ENCODE peak calls at places on chromosome 12, in four cellular contexts. B, D, U and H are unnamed samples.

GRCh38 chr12:62632521-62632920 is 165.9 kb downstream of the MON2 start:
- DNase-seq in U (no peak), B (no peak), D (peak), H (peak)

GRCh38 chr12:108340037-108340436 is 926 bp upstream of the CMKLR1 start:
- DNase-seq in B (no peak), D (no peak), U (no peak), H (no peak)

GRCh38 chr12:110001596-110001995 is 2.4 kb downstream of the ANKRD13A start:
- DNase-seq in B (no peak), D (no peak), U (no peak), H (no peak)

GRCh38 chr12:34257093-34257492 is 234.8 kb downstream of the ALG10 start:
- DNase-seq in U (no peak), B (no peak), D (no peak), H (no peak)

GRCh38 chr12:49288412-49288853 is 6.5 kb upstream of the PRPH start:
- DNase-seq in D (peak), U (peak), B (peak), H (peak)

GRCh38 chr12:104964167-104964566 is 6.1 kb upstream of the SLC41A2 start:
- DNase-seq in D (no peak), B (no peak), U (no peak), H (no peak)

GRCh38 chr12:13851828-13852227 is 129.6 kb downstream of the GRIN2B start:
- DNase-seq in B (no peak), U (no peak), D (no peak), H (no peak)

GRCh38 chr12:48442191-48442828 is 30.0 kb upstream of the ANP32D start:
- DNase-seq in U (no peak), B (peak), D (peak), H (peak)

GRCh38 chr12:128652136-128652751 is 171.5 kb downstream of the SLC15A4 start:
- DNase-seq in U (no peak), B (no peak), D (no peak), H (no peak)

GRCh38 chr12:94148841-94149780 is 734 bp downstream of the PLXNC1 start:
- DNase-seq in D (no peak), B (no peak), U (no peak), H (peak)

GRCh38 chr12:116141833-116142162 is 135.7 kb downstream of the MED13L start:
- DNase-seq in U (no peak), D (no peak), B (no peak), H (no peak)

GRCh38 chr12:116143883-116144266 is 133.6 kb downstream of the MED13L start:
- DNase-seq in B (no peak), D (no peak), U (no peak), H (no peak)

GRCh38 chr12:116141110-116141832 is 136.2 kb downstream of the MED13L start:
- DNase-seq in U (no peak), D (no peak), B (no peak), H (peak)

GRCh38 chr12:116144384-116144783 is 133.1 kb downstream of the MED13L start:
- DNase-seq in D (no peak), U (no peak), B (no peak), H (no peak)

GRCh38 chr12:116142936-116143882 is 134.3 kb downstream of the MED13L start:
- DNase-seq in D (no peak), B (no peak), U (no peak), H (no peak)
- TF ChIP-seq NFIC in D (no peak), B (no peak), U (peak), H (peak)

GRCh38 chr12:72030272-72030671 is 91.6 kb downstream of the TPH2 start:
- DNase-seq in U (no peak), B (no peak), D (no peak), H (no peak)

GRCh38 chr12:72031066-72031465 is 92.4 kb downstream of the TPH2 start:
- DNase-seq in U (no peak), D (no peak), B (peak), H (no peak)

GRCh38 chr12:72036393-72036792 is 97.7 kb downstream of the TPH2 start:
- DNase-seq in B (no peak), D (no peak), U (no peak), H (no peak)

DNA sequence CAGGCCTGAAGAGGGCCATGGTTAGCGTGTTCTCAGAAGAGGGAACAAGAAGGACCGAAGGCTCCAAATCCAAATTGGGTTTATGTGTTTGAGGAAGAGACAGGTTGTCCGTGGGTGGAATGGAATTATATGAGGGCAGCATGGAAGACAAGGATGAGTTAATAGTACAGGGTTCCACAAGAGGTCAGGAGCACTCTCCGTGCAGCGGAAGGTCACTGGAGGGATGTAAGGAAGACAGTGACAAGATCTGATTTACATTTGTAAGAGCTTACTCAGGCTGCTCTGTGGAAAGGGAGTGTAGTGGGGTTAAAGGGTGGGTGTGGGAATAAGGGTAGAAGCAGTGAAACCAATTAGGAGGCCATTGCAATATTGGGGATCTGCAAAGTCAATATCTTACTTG is 97.0 kb downstream of the TPH2 start:
- DNase-seq in D (no peak), U (no peak), B (no peak), H (no peak)
- TF ChIP-seq NFIC in D (no peak), U (no peak), B (no peak), H (no peak)

GRCh38 chr12:6018265-6018664 is 73.2 kb upstream of the ANO2 start:
- DNase-seq in B (no peak), D (no peak), U (no peak), H (no peak)

GRCh38 chr12:6016756-6017155 is 71.7 kb upstream of the ANO2 start:
- DNase-seq in D (no peak), U (no peak), B (no peak), H (no peak)

GRCh38 chr12:6020930-6021329 is 75.9 kb upstream of the ANO2 start:
- DNase-seq in U (no peak), D (no peak), B (no peak), H (no peak)
- TF ChIP-seq NFIC in U (no peak), D (no peak), B (no peak), H (no peak)

DNA sequence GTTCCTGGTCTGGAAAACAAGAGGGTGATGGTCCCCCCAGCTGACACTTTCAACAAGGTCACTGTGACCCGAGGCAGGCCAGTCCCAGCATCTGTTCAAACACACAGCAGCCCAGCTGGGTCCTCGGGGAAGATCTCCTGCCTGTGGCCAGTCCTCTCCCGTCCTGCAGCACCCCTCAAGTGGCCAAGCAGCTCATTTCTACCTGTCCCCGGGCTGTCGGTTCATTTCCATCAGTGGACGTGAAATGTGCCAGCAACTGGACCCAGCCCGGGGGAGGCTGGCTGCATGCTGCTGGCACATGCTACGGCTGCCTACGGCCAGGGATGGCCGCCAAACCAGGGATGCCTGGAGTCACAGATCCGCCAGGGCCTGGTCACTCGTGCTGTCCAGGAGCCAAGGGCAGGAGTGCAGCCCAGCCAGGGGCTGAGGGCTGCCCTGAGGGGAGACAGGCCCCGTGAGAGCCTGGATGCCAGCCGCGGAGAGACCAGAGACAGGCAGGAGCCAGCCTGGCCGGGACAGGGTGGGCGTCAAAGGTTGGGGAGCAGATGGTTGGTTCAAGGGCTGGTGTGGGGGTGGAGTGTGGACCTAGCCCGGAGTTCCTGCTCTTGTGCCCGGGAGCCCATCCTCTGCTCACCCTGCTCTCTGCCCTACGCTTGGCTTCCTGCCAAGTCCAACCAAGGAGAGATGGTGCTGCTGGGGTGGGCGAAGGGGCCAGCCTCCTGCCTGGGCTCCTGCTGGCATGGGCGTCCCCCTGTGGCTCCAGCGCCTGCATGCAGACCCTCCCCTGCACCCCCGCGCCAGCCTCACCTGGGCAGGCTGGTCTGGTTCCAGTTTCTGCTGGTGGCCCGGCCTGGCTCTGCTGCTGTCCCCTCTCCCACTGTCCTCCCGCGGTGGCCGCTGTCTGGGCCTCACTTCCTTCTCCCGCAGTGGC is 143.8 kb downstream of the ADGRD1 start:
- DNase-seq in B (no peak), D (no peak), U (no peak), H (peak)
- TF ChIP-seq NFIC in B (peak), D (no peak), U (no peak), H (no peak)

DNA sequence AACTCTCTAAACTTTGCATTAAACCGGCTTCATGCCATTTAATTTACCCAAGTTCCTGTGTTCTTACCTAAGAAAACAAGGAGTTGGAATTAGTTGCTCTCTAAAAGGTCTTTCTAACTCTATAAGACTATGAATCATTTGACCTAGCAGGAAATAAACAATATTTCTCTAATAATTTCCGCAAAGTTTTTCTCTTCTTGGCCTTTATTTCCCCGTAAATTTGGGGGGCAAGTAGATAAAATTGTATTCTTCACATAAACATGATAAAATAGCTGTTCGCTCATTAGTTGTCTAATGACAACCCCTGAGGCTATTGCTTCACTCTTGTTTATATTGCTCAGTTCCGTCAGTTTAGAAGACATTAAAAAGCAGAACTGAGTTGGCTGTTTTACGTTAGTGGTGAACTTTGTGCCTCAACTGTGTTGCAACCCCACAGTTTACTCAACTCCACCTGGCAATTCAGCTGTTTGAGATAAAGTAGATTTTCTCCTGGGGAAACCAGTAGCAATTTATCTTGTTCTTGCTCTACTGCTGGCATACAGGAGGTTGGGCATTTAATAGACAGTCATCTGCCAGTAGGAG is 74.7 kb downstream of the BTG1 start:
- DNase-seq in B (no peak), U (no peak), D (peak), H (no peak)
- TF ChIP-seq NFIC in B (no peak), U (no peak), D (peak), H (no peak)